ENCODE peak calls at places on chromosomes 2 and 18, in eight cellular contexts. N is GM23248, D is A549, M is substantia nigra, H is psoas muscle, F is stomach, W is heart right ventricle, I is aorta. U is an unnamed sample.

GRCh38 chr2:51165534-51166260 is 133.8 kb upstream of the NRXN1 start:
- DNase-seq in N (no peak), D (no peak), M (no peak), H (no peak), F (no peak), W (no peak), I (no peak), U (no peak)

GRCh38 chr2:26136431-26136830 is 36.5 kb upstream of the GAREM2 start:
- DNase-seq in N (no peak), D (no peak), M (no peak), H (no peak), F (no peak), W (no peak), I (no peak), U (no peak)

GRCh38 chr18:66764225-66764624 is 160.3 kb upstream of the CDH19 start:
- DNase-seq in N (no peak), D (no peak), M (no peak), H (peak), F (no peak), W (peak), I (no peak), U (peak)

GRCh38 chr2:177998006-177998405 is 74.6 kb downstream of the PDE11A start:
- DNase-seq in N (peak), D (no peak), M (no peak), H (no peak), F (no peak), W (no peak), I (no peak), U (no peak)

GRCh38 chr2:66437601-66438497 is 2.9 kb downstream of the MEIS1 start:
- DNase-seq in N (peak), D (no peak), M (no peak), H (no peak), F (no peak), W (no peak), I (no peak), U (peak)

GRCh38 chr2:138777996-138778395 is 2.2 kb downstream of the NXPH2 start:
- DNase-seq in N (no peak), D (no peak), M (no peak), H (no peak), F (no peak), W (no peak), I (no peak), U (no peak)

GRCh38 chr2:218805627-218806026 is 23.7 kb downstream of the CYP27A1 start:
- DNase-seq in N (peak), D (no peak), M (no peak), H (no peak), F (no peak), W (no peak), I (no peak), U (no peak)

GRCh38 chr18:48545690-48546365 is 7.0 kb downstream of the CTIF start:
- DNase-seq in N (peak), D (no peak), M (peak), H (peak), F (peak), W (peak), I (peak), U (peak)

GRCh38 chr18:77099501-77100370 is 32.8 kb downstream of the MBP start:
- DNase-seq in N (no peak), D (no peak), M (no peak), H (no peak), F (no peak), W (no peak), I (no peak), U (no peak)

GRCh38 chr2:23813438-23813837 is 113.5 kb downstream of the ATAD2B start:
- DNase-seq in N (no peak), D (no peak), M (no peak), H (no peak), F (no peak), W (no peak), I (no peak), U (no peak)

GRCh38 chr2:66364495-66364992 is 70.4 kb upstream of the MEIS1 start:
- DNase-seq in N (peak), D (no peak), M (no peak), H (no peak), F (no peak), W (peak), I (no peak), U (peak)

GRCh38 chr2:147482111-147482510 is 362.7 kb upstream of the ACVR2A start:
- DNase-seq in N (no peak), D (no peak), M (no peak), H (no peak), F (no peak), W (no peak), I (no peak), U (no peak)

GRCh38 chr2:27501042-27501441 is 4.4 kb downstream of the GCKR start:
- DNase-seq in N (no peak), D (no peak), M (no peak), H (no peak), F (peak), W (no peak), I (no peak), U (no peak)

GRCh38 chr2:202184557-202184956 is 53.8 kb downstream of the SUMO1 start:
- DNase-seq in N (no peak), D (no peak), M (no peak), H (no peak), F (no peak), W (no peak), I (no peak), U (no peak)

GRCh38 chr2:226771067-226771466 is 28.6 kb downstream of the IRS1 start:
- DNase-seq in N (no peak), D (no peak), M (no peak), H (no peak), F (no peak), W (peak), I (no peak), U (peak)
- H3K27ac ChIP-seq in N (no peak), D (no peak), M (no peak), H (peak), F (no peak), W (peak), I (no peak), U (peak)

GRCh38 chr2:101124684-101125366 is 26.4 kb downstream of the TBC1D8 start:
- DNase-seq in N (peak), D (peak), M (no peak), H (peak), F (peak), W (peak), I (peak), U (peak)

GRCh38 chr2:101125799-101126198 is 25.4 kb downstream of the TBC1D8 start:
- DNase-seq in N (no peak), D (no peak), M (no peak), H (no peak), F (no peak), W (no peak), I (no peak), U (no peak)

GRCh38 chr2:101125374-101125773 is 25.8 kb downstream of the TBC1D8 start:
- DNase-seq in N (peak), D (no peak), M (no peak), H (no peak), F (no peak), W (no peak), I (no peak), U (no peak)

GRCh38 chr2:101121174-101121573 is 30.0 kb downstream of the TBC1D8 start:
- DNase-seq in N (no peak), D (no peak), M (no peak), H (no peak), F (peak), W (no peak), I (no peak), U (no peak)

DNA sequence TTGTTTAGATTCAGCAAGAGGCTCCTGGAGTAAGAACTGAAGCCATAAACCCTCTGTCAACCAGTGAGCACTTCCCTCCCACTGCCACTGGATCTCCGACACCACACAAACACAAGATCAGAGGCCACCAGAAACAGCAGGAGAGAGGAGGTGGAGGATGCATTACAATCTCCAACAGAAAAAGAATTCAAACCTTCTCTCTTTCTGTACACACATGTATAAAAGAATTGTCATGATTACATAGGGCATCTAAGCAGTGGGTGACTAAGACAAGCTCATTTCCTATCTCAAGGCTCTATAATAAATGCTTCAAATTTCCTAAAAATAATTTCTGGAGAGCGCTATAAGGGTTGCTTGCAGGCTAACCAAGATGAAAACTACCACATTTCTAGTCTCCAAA is 27.1 kb downstream of the TBC1D8 start:
- DNase-seq in N (peak), D (no peak), M (no peak), H (no peak), F (no peak), W (no peak), I (no peak), U (no peak)
- H3K27ac ChIP-seq in N (peak), D (peak), M (no peak), H (peak), F (peak), W (peak), I (peak), U (peak)

GRCh38 chr2:240914645-240915525 is 8.7 kb downstream of the CROCC2 start:
- DNase-seq in N (no peak), D (no peak), M (no peak), H (peak), F (no peak), W (no peak), I (peak), U (no peak)

GRCh38 chr2:240917684-240918257 is 11.6 kb downstream of the CROCC2 start:
- DNase-seq in N (peak), D (no peak), M (no peak), H (peak), F (no peak), W (peak), I (peak), U (no peak)

GRCh38 chr2:240915526-240916335 is 9.6 kb downstream of the CROCC2 start:
- DNase-seq in N (no peak), D (no peak), M (no peak), H (peak), F (no peak), W (no peak), I (peak), U (no peak)

GRCh38 chr2:240917009-240917683 is 11.0 kb downstream of the CROCC2 start:
- DNase-seq in N (no peak), D (no peak), M (no peak), H (peak), F (no peak), W (no peak), I (peak), U (peak)

GRCh38 chr2:240916571-240917008 is 10.5 kb downstream of the CROCC2 start:
- DNase-seq in N (peak), D (peak), M (no peak), H (peak), F (no peak), W (peak), I (peak), U (no peak)
- H3K27ac ChIP-seq in N (peak), D (peak), M (no peak), H (no peak), F (no peak), W (no peak), I (no peak), U (no peak)

DNA sequence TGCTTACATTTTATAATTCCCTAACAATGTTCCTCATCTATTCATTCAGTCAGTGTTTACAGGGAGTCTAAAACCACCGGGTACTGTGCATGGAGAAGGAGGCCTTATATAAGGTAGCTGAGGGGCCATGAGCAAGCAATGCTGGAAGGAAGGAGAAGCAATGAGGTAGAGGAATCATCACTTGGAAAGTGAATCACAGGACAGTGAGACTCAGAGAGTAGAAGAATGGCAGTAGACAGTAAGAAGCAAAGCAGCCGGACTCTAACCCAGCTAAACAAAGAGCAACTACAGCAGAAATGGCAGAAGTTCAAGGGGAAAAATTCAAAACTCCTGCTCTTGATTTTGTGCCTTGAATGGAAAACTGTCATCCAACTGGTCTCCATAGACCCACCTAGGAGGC is 68.2 kb downstream of the RBMS1 start:
- DNase-seq in N (peak), D (no peak), M (no peak), H (no peak), F (no peak), W (no peak), I (no peak), U (no peak)
- H3K27ac ChIP-seq in N (peak), D (no peak), M (no peak), H (peak), F (no peak), W (peak), I (no peak), U (peak)

GRCh38 chr2:221571391-221572179 is 519 bp downstream of the EPHA4 start:
- DNase-seq in N (peak), D (peak), M (no peak), H (peak), F (no peak), W (peak), I (peak), U (peak)
- H3K27ac ChIP-seq in N (no peak), D (no peak), M (peak), H (peak), F (no peak), W (peak), I (no peak), U (peak)

GRCh38 chr2:129910446-129911362 is 68.8 kb upstream of the RAB6C start:
- DNase-seq in N (no peak), D (no peak), M (no peak), H (no peak), F (peak), W (no peak), I (no peak), U (no peak)

GRCh38 chr2:129912871-129913694 is 66.4 kb upstream of the RAB6C start:
- DNase-seq in N (no peak), D (no peak), M (no peak), H (no peak), F (peak), W (no peak), I (no peak), U (no peak)

GRCh38 chr2:129911363-129912065 is 68.0 kb upstream of the RAB6C start:
- DNase-seq in N (no peak), D (no peak), M (no peak), H (no peak), F (no peak), W (no peak), I (no peak), U (no peak)

GRCh38 chr2:129913695-129914495 is 65.6 kb upstream of the RAB6C start:
- DNase-seq in N (no peak), D (no peak), M (no peak), H (no peak), F (peak), W (no peak), I (no peak), U (no peak)

DNA sequence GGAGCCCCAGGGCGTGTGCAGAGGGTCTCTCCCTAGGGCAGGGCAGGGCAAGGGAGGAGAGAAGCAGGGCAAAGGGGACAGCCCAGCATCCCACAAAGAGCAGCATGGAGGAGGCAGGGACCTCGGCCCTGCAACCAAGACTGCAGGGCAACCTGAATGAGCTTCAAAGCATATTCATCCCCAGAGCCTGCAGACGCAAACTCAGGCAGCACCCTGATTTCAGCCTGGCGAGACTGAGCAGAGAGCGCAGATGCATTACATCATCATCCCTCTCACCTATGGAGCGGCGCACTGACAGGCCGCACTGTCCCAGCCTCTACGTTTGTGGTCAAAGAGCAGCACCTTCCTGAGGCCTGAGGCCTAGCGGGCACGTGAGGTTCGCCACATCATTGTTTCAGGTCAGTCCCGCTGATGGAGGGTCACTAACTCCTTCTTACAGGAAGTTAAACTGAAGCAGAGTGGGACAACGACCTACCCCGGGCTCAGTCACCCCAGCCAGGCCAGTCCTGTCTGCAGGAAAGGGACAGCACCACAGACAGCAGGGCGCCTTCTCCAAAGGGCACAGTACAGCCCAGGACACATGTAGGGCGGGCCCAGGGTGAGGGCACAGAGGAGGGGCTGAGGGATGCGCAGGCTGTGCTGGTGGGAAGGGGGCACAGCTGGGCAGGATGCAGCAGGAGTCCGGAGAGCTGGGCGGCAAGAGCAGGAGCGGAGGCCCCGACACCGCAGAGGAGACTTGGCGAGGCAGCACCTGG is 67.2 kb upstream of the RAB6C start:
- DNase-seq in N (no peak), D (no peak), M (no peak), H (no peak), F (peak), W (no peak), I (no peak), U (no peak)
- H3K27ac ChIP-seq in N (no peak), D (no peak), M (no peak), H (no peak), F (no peak), W (no peak), I (no peak), U (no peak)

GRCh38 chr2:217092710-217093379 is 233.0 kb upstream of the TNP1 start:
- DNase-seq in N (no peak), D (no peak), M (no peak), H (no peak), F (peak), W (no peak), I (no peak), U (no peak)
- H3K27ac ChIP-seq in N (no peak), D (no peak), M (no peak), H (no peak), F (peak), W (no peak), I (no peak), U (no peak)

DNA sequence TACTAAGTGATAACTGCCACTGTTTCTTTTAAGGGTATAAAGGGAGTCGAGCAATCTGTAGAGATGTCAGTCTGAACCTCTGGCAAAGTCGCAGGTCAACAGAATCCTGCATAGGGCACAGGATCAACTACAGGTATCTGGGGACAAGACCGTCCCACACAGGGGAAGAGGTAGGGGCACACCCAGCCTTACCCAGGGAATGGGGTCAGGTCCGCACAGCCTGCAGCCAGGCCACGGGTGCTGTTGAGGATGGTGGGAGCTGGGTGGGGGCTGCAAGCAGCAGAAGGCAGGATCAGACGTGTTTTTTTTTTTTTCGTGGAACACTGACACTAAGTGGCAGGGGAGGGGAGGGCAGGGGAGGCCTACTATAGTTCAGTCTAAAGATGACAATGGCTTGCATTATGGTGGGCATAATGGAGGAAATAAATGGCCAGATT is 41.9 kb downstream of the HDLBP start:
- DNase-seq in N (peak), D (no peak), M (no peak), H (no peak), F (peak), W (no peak), I (no peak), U (no peak)
- H3K27ac ChIP-seq in N (peak), D (no peak), M (no peak), H (peak), F (peak), W (peak), I (no peak), U (no peak)

DNA sequence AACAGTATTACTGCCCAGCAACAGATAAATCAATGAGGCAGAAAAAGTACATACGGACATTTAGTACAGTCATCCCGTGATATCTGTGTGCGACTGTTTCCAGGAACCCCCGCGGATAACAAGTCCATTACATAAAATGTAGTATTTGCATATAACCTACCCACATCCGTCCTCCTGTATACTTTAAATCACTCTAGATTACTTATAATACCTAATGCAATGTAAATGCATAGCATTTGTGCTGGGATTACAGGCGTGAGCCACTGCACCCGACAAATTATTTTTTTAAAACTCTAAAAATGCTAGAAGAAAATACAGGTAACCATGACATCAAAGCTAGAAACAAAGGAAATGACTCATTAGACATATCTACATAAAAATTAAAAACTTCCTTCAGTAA is 91.6 kb downstream of the FAM161A start:
- DNase-seq in N (peak), D (no peak), M (no peak), H (no peak), F (no peak), W (no peak), I (no peak), U (no peak)
- H3K27ac ChIP-seq in N (no peak), D (peak), M (no peak), H (peak), F (no peak), W (no peak), I (no peak), U (no peak)

DNA sequence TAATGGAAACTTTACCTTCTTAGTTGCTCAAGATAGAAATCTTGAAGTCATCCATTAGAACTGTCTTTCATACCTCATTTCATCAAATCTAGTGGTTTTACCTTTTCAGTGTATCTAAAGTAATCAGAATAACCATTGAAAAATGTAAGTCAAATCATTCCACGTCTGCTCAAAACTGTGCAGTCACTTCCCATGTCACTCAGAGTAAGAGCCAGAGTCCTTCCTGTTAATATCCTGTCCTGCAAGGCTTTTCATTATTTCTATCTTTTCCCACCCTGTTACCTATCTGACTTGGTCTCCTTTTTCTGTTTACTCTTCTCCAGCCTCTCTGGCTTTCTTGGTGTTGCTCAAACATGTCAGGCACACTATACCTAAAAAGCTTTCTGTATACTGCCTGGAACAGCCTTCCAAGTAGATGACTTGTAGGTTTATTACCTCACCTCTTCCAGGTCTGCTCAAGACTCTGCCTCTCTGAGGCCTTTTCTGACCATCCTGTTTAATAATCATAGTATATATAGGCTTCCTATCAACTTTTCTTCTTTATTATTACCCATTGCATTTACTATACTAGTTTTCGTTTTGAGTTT is 3.4 kb downstream of the C2orf69 start:
- DNase-seq in N (no peak), D (no peak), M (no peak), H (no peak), F (no peak), W (no peak), I (no peak), U (no peak)
- H3K27ac ChIP-seq in N (no peak), D (no peak), M (no peak), H (no peak), F (no peak), W (no peak), I (no peak), U (no peak)